ENCODE peak calls at places on chromosomes 2 and 18, in nine cellular contexts. One of them, this sample, is unnamed.

GRCh38 chr2:160407393-160408204 is 86.0 kb downstream of the RBMS1 start:
- DNase-seq in psoas muscle: peak; percentile 70
- DNase-seq in A549: peak; percentile 59
- DNase-seq in right cardiac atrium: peak; percentile 87
- DNase-seq in K562: peak; percentile 18
- DNase-seq in HCT116: no peak
- DNase-seq in heart left ventricle: peak; percentile 64
- DNase-seq in left ventricle myocardium inferior: peak; percentile 66
- DNase-seq in CD8-positive, alpha-beta memory T cell: peak; percentile 53
- DNase-seq in this sample: peak; percentile 87

GRCh38 chr2:170771049-170771937 is 1.1 kb downstream of the ERICH2 start:
- DNase-seq in psoas muscle: no peak
- DNase-seq in A549: peak; percentile 35
- DNase-seq in right cardiac atrium: no peak
- DNase-seq in K562: no peak
- DNase-seq in HCT116: peak; percentile 7
- DNase-seq in heart left ventricle: no peak
- DNase-seq in left ventricle myocardium inferior: no peak
- DNase-seq in CD8-positive, alpha-beta memory T cell: no peak
- DNase-seq in this sample: no peak

GRCh38 chr2:119760237-119760807 is 600 bp downstream of the PTPN4 start:
- DNase-seq in psoas muscle: peak; percentile 26
- DNase-seq in A549: no peak
- DNase-seq in right cardiac atrium: no peak
- DNase-seq in K562: no peak
- DNase-seq in HCT116: no peak
- DNase-seq in heart left ventricle: peak; percentile 35
- DNase-seq in left ventricle myocardium inferior: no peak
- DNase-seq in CD8-positive, alpha-beta memory T cell: no peak
- DNase-seq in this sample: peak; percentile 75

GRCh38 chr2:227106845-227107759 is 56.9 kb downstream of the COL4A4 start:
- DNase-seq in psoas muscle: no peak
- DNase-seq in A549: peak; percentile 73
- DNase-seq in right cardiac atrium: no peak
- DNase-seq in K562: peak; percentile 6
- DNase-seq in HCT116: peak; percentile 55
- DNase-seq in heart left ventricle: no peak
- DNase-seq in left ventricle myocardium inferior: no peak
- DNase-seq in CD8-positive, alpha-beta memory T cell: no peak
- DNase-seq in this sample: no peak

GRCh38 chr2:28633739-28634138 is 117.9 kb upstream of the PPP1CB start:
- DNase-seq in psoas muscle: no peak
- DNase-seq in A549: peak; percentile 68
- DNase-seq in right cardiac atrium: no peak
- DNase-seq in K562: no peak
- DNase-seq in HCT116: no peak
- DNase-seq in heart left ventricle: no peak
- DNase-seq in left ventricle myocardium inferior: no peak
- DNase-seq in CD8-positive, alpha-beta memory T cell: no peak
- DNase-seq in this sample: no peak

GRCh38 chr2:20443276-20443920 is 3.5 kb upstream of the RHOB start:
- DNase-seq in psoas muscle: no peak
- DNase-seq in A549: peak; percentile 88
- DNase-seq in right cardiac atrium: no peak
- DNase-seq in K562: no peak
- DNase-seq in HCT116: no peak
- DNase-seq in heart left ventricle: no peak
- DNase-seq in left ventricle myocardium inferior: no peak
- DNase-seq in CD8-positive, alpha-beta memory T cell: no peak
- DNase-seq in this sample: peak; percentile 79

GRCh38 chr18:57881818-57882413 is 78.8 kb upstream of the ATP8B1 start:
- DNase-seq in psoas muscle: peak; percentile 52
- DNase-seq in A549: peak; percentile 84
- DNase-seq in right cardiac atrium: peak; percentile 65
- DNase-seq in K562: peak; percentile 41
- DNase-seq in HCT116: peak; percentile 62
- DNase-seq in heart left ventricle: peak; percentile 35
- DNase-seq in left ventricle myocardium inferior: peak; percentile 37
- DNase-seq in CD8-positive, alpha-beta memory T cell: peak; percentile 6
- DNase-seq in this sample: peak; percentile 83

GRCh38 chr2:136828774-136829173 is 63.4 kb downstream of the THSD7B start:
- DNase-seq in psoas muscle: no peak
- DNase-seq in A549: no peak
- DNase-seq in right cardiac atrium: no peak
- DNase-seq in K562: no peak
- DNase-seq in HCT116: no peak
- DNase-seq in heart left ventricle: no peak
- DNase-seq in left ventricle myocardium inferior: no peak
- DNase-seq in CD8-positive, alpha-beta memory T cell: no peak
- DNase-seq in this sample: no peak

GRCh38 chr2:16395601-16396000 is 270.0 kb downstream of the CYRIA start:
- DNase-seq in psoas muscle: no peak
- DNase-seq in A549: no peak
- DNase-seq in right cardiac atrium: no peak
- DNase-seq in K562: no peak
- DNase-seq in HCT116: no peak
- DNase-seq in heart left ventricle: no peak
- DNase-seq in left ventricle myocardium inferior: no peak
- DNase-seq in CD8-positive, alpha-beta memory T cell: no peak
- DNase-seq in this sample: no peak

GRCh38 chr18:11574545-11574944 is 34.9 kb upstream of the SLC35G4 start:
- DNase-seq in psoas muscle: no peak
- DNase-seq in A549: no peak
- DNase-seq in right cardiac atrium: no peak
- DNase-seq in K562: no peak
- DNase-seq in HCT116: no peak
- DNase-seq in heart left ventricle: no peak
- DNase-seq in left ventricle myocardium inferior: no peak
- DNase-seq in CD8-positive, alpha-beta memory T cell: no peak
- DNase-seq in this sample: no peak

GRCh38 chr18:11581286-11581685 is 28.1 kb upstream of the SLC35G4 start:
- DNase-seq in psoas muscle: no peak
- DNase-seq in A549: no peak
- DNase-seq in right cardiac atrium: no peak
- DNase-seq in K562: no peak
- DNase-seq in HCT116: no peak
- DNase-seq in heart left ventricle: no peak
- DNase-seq in left ventricle myocardium inferior: no peak
- DNase-seq in CD8-positive, alpha-beta memory T cell: no peak
- DNase-seq in this sample: no peak

GRCh38 chr18:11577271-11578112 is 31.9 kb upstream of the SLC35G4 start:
- DNase-seq in psoas muscle: no peak
- DNase-seq in A549: no peak
- DNase-seq in right cardiac atrium: no peak
- DNase-seq in K562: no peak
- DNase-seq in HCT116: no peak
- DNase-seq in heart left ventricle: no peak
- DNase-seq in left ventricle myocardium inferior: no peak
- DNase-seq in CD8-positive, alpha-beta memory T cell: no peak
- DNase-seq in this sample: no peak

GRCh38 chr18:11579916-11580315 is 29.5 kb upstream of the SLC35G4 start:
- DNase-seq in psoas muscle: no peak
- DNase-seq in A549: no peak
- DNase-seq in right cardiac atrium: no peak
- DNase-seq in K562: no peak
- DNase-seq in HCT116: no peak
- DNase-seq in heart left ventricle: no peak
- DNase-seq in left ventricle myocardium inferior: no peak
- DNase-seq in CD8-positive, alpha-beta memory T cell: no peak
- DNase-seq in this sample: no peak

GRCh38 chr18:11578799-11579198 is 30.6 kb upstream of the SLC35G4 start:
- DNase-seq in psoas muscle: no peak
- DNase-seq in A549: no peak
- DNase-seq in right cardiac atrium: no peak
- DNase-seq in K562: no peak
- DNase-seq in HCT116: no peak
- DNase-seq in heart left ventricle: no peak
- DNase-seq in left ventricle myocardium inferior: no peak
- DNase-seq in CD8-positive, alpha-beta memory T cell: no peak
- DNase-seq in this sample: no peak
- H3K27ac ChIP-seq in psoas muscle: no peak overlapping the region
- H3K27ac ChIP-seq in A549: no peak overlapping the region
- H3K27ac ChIP-seq in right cardiac atrium: no peak overlapping the region
- H3K27ac ChIP-seq in K562: no peak overlapping the region
- H3K27ac ChIP-seq in HCT116: no peak overlapping the region
- H3K27ac ChIP-seq in heart left ventricle: no peak overlapping the region
- H3K27ac ChIP-seq in left ventricle myocardium inferior: no peak overlapping the region
- H3K27ac ChIP-seq in CD8-positive, alpha-beta memory T cell: no peak overlapping the region
- H3K27ac ChIP-seq in this sample: no peak overlapping the region

GRCh38 chr2:238731961-238732360 is 115.9 kb upstream of the TWIST2 start:
- DNase-seq in psoas muscle: no peak
- DNase-seq in A549: no peak
- DNase-seq in right cardiac atrium: no peak
- DNase-seq in K562: no peak
- DNase-seq in HCT116: no peak
- DNase-seq in heart left ventricle: no peak
- DNase-seq in left ventricle myocardium inferior: no peak
- DNase-seq in CD8-positive, alpha-beta memory T cell: no peak
- DNase-seq in this sample: no peak

GRCh38 chr2:238729261-238729935 is 118.5 kb upstream of the TWIST2 start:
- DNase-seq in psoas muscle: no peak
- DNase-seq in A549: no peak
- DNase-seq in right cardiac atrium: no peak
- DNase-seq in K562: no peak
- DNase-seq in HCT116: no peak
- DNase-seq in heart left ventricle: no peak
- DNase-seq in left ventricle myocardium inferior: no peak
- DNase-seq in CD8-positive, alpha-beta memory T cell: no peak
- DNase-seq in this sample: no peak

GRCh38 chr2:238728322-238729260 is 119.3 kb upstream of the TWIST2 start:
- DNase-seq in psoas muscle: peak; percentile 44
- DNase-seq in A549: no peak
- DNase-seq in right cardiac atrium: no peak
- DNase-seq in K562: no peak
- DNase-seq in HCT116: no peak
- DNase-seq in heart left ventricle: peak; percentile 46
- DNase-seq in left ventricle myocardium inferior: no peak
- DNase-seq in CD8-positive, alpha-beta memory T cell: no peak
- DNase-seq in this sample: peak; percentile 85

GRCh38 chr2:238727585-238728321 is 120.1 kb upstream of the TWIST2 start:
- DNase-seq in psoas muscle: peak; percentile 69
- DNase-seq in A549: no peak
- DNase-seq in right cardiac atrium: peak; percentile 63
- DNase-seq in K562: no peak
- DNase-seq in HCT116: no peak
- DNase-seq in heart left ventricle: peak; percentile 49
- DNase-seq in left ventricle myocardium inferior: peak; percentile 28
- DNase-seq in CD8-positive, alpha-beta memory T cell: no peak
- DNase-seq in this sample: peak; percentile 89

GRCh38 chr2:238730001-238730669 is 117.8 kb upstream of the TWIST2 start:
- DNase-seq in psoas muscle: no peak
- DNase-seq in A549: no peak
- DNase-seq in right cardiac atrium: no peak
- DNase-seq in K562: no peak
- DNase-seq in HCT116: no peak
- DNase-seq in heart left ventricle: no peak
- DNase-seq in left ventricle myocardium inferior: no peak
- DNase-seq in CD8-positive, alpha-beta memory T cell: no peak
- DNase-seq in this sample: no peak
- H3K4me1 ChIP-seq in psoas muscle: no peaks in the 10 kb centered on the region
- H3K4me1 ChIP-seq in A549: no peaks in the 10 kb centered on the region
- H3K4me1 ChIP-seq in right cardiac atrium: peaks cover 11% of the 10 kb centered on the region
- H3K4me1 ChIP-seq in K562: no peaks in the 10 kb centered on the region
- H3K4me1 ChIP-seq in HCT116: no peaks in the 10 kb centered on the region
- H3K4me1 ChIP-seq in heart left ventricle: peaks cover 16% of the 10 kb centered on the region
- H3K4me1 ChIP-seq in left ventricle myocardium inferior: peaks cover 26% of the 10 kb centered on the region
- H3K4me1 ChIP-seq in CD8-positive, alpha-beta memory T cell: no peaks in the 10 kb centered on the region
- H3K4me1 ChIP-seq in this sample: peaks cover 51% of the 10 kb centered on the region

DNA sequence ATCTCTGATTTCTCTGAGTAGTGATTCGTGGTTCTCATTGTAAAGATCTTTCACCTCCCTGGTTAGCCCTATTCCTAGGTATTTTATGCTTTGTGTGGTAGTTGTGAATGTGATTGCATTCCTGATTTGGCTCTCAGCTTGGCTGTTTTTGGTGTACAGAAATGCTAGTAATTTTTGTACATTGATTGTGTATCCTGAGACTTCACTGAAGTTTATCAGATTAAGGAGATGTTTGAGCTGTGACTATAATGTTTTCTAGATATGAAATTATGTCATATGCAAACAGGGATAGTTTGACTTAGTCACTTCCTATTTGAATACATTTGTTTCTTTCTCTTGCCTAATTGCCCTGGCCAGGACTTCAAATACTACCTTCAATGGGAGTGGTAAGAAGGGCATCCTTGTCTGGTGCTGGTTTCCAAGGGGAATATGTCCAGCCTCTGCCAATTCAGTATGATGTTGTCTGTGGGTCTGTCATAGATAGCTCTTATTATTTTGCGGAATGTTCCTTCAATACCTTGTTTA is 251.9 kb upstream of the ZNF804A start:
- DNase-seq in psoas muscle: no peak
- DNase-seq in A549: no peak
- DNase-seq in right cardiac atrium: no peak
- DNase-seq in K562: no peak
- DNase-seq in HCT116: no peak
- DNase-seq in heart left ventricle: no peak
- DNase-seq in left ventricle myocardium inferior: no peak
- DNase-seq in CD8-positive, alpha-beta memory T cell: no peak
- DNase-seq in this sample: no peak
- H3K9me3 ChIP-seq in psoas muscle: no peaks in the 10 kb centered on the region
- H3K9me3 ChIP-seq in A549: no peaks in the 10 kb centered on the region
- H3K9me3 ChIP-seq in right cardiac atrium: no peaks in the 10 kb centered on the region
- H3K9me3 ChIP-seq in K562: no peaks in the 10 kb centered on the region
- H3K9me3 ChIP-seq in HCT116: no peaks in the 10 kb centered on the region
- H3K9me3 ChIP-seq in heart left ventricle: peaks cover 11% of the 10 kb centered on the region
- H3K9me3 ChIP-seq in left ventricle myocardium inferior: peaks cover 20% of the 10 kb centered on the region
- H3K9me3 ChIP-seq in CD8-positive, alpha-beta memory T cell: no peaks in the 10 kb centered on the region
- H3K9me3 ChIP-seq in this sample: no peaks in the 10 kb centered on the region

GRCh38 chr2:240820014-240820606 is at the start of gene KIF1A:
- DNase-seq in psoas muscle: no peak
- DNase-seq in A549: no peak
- DNase-seq in right cardiac atrium: peak; percentile 87
- DNase-seq in K562: no peak
- DNase-seq in HCT116: no peak
- DNase-seq in heart left ventricle: no peak
- DNase-seq in left ventricle myocardium inferior: peak; percentile 11
- DNase-seq in CD8-positive, alpha-beta memory T cell: no peak
- DNase-seq in this sample: no peak

GRCh38 chr2:240818293-240818542 is 1.8 kb downstream of the KIF1A start:
- DNase-seq in psoas muscle: no peak
- DNase-seq in A549: no peak
- DNase-seq in right cardiac atrium: peak; percentile 35
- DNase-seq in K562: no peak
- DNase-seq in HCT116: no peak
- DNase-seq in heart left ventricle: no peak
- DNase-seq in left ventricle myocardium inferior: no peak
- DNase-seq in CD8-positive, alpha-beta memory T cell: no peak
- DNase-seq in this sample: no peak

GRCh38 chr2:240819404-240820013 is 510 bp downstream of the KIF1A start:
- DNase-seq in psoas muscle: no peak
- DNase-seq in A549: no peak
- DNase-seq in right cardiac atrium: peak; percentile 55
- DNase-seq in K562: no peak
- DNase-seq in HCT116: no peak
- DNase-seq in heart left ventricle: no peak
- DNase-seq in left ventricle myocardium inferior: peak; percentile 5
- DNase-seq in CD8-positive, alpha-beta memory T cell: no peak
- DNase-seq in this sample: no peak

GRCh38 chr2:240817496-240818292 is 2.3 kb downstream of the KIF1A start:
- DNase-seq in psoas muscle: no peak
- DNase-seq in A549: no peak
- DNase-seq in right cardiac atrium: peak; percentile 47
- DNase-seq in K562: no peak
- DNase-seq in HCT116: no peak
- DNase-seq in heart left ventricle: no peak
- DNase-seq in left ventricle myocardium inferior: peak; percentile 7
- DNase-seq in CD8-positive, alpha-beta memory T cell: no peak
- DNase-seq in this sample: peak; percentile 45

GRCh38 chr2:240818543-240819403 is 1.2 kb downstream of the KIF1A start:
- DNase-seq in psoas muscle: no peak
- DNase-seq in A549: no peak
- DNase-seq in right cardiac atrium: peak; percentile 52
- DNase-seq in K562: no peak
- DNase-seq in HCT116: no peak
- DNase-seq in heart left ventricle: no peak
- DNase-seq in left ventricle myocardium inferior: peak; percentile 10
- DNase-seq in CD8-positive, alpha-beta memory T cell: no peak
- DNase-seq in this sample: no peak
- H3K27ac ChIP-seq in psoas muscle: no peak overlapping the region
- H3K27ac ChIP-seq in A549: peak overlapping the region; percentile 66
- H3K27ac ChIP-seq in right cardiac atrium: no peak overlapping the region
- H3K27ac ChIP-seq in K562: no peak overlapping the region
- H3K27ac ChIP-seq in HCT116: no peak overlapping the region
- H3K27ac ChIP-seq in heart left ventricle: no peak overlapping the region
- H3K27ac ChIP-seq in left ventricle myocardium inferior: no peak overlapping the region
- H3K27ac ChIP-seq in CD8-positive, alpha-beta memory T cell: no peak overlapping the region
- H3K27ac ChIP-seq in this sample: no peak overlapping the region